ENCODE peak calls at places on chromosome 5, in ten cellular contexts. W is A549; Y is SK-N-DZ; M is activated T-helper 9 cell treated with anti-CD3 and anti-CD28 coated beads, Interleukin-2, amount 50 U/mL, for 16 hours; X is GM23248; P is AG08396; O is EH; S is mucosa of descending colon; I is cardiac fibroblast; N is BJ. T is an unnamed sample.

GRCh38 chr5:1246711-1247431 is 21.7 kb downstream of the SLC6A18 start:
- DNase-seq in O (peak), M (no peak), Y (no peak), S (peak), N (no peak), W (peak), I (peak), P (peak), X (peak), T (no peak)

GRCh38 chr5:36168737-36169136 is 16.8 kb downstream of the SKP2 start:
- DNase-seq in M (no peak), S (no peak), W (no peak), X (no peak), P (no peak), N (no peak), I (no peak), Y (no peak), O (no peak), T (no peak)

GRCh38 chr5:159186319-159186718 is 23.0 kb downstream of the RNF145 start:
- DNase-seq in S (no peak), O (no peak), P (no peak), X (no peak), W (peak), N (no peak), Y (no peak), I (no peak), M (no peak), T (no peak)

GRCh38 chr5:164202338-164202737 is 696.9 kb downstream of the MAT2B start:
- DNase-seq in M (no peak), S (no peak), P (no peak), W (no peak), O (no peak), I (peak), X (no peak), Y (no peak), N (no peak), T (no peak)

GRCh38 chr5:55570026-55570425 is 35.3 kb upstream of the PLPP1 start:
- DNase-seq in O (peak), W (no peak), N (peak), I (no peak), X (peak), S (no peak), Y (no peak), M (no peak), P (peak), T (no peak)

GRCh38 chr5:180126716-180127681 is 55.4 kb upstream of the RNF130 start:
- DNase-seq in W (peak), Y (no peak), I (peak), X (peak), S (peak), N (no peak), P (peak), O (peak), M (no peak), T (no peak)

GRCh38 chr5:56588125-56588516 is 227.2 kb upstream of the MAP3K1 start:
- DNase-seq in S (no peak), P (no peak), X (no peak), O (no peak), N (no peak), M (no peak), Y (no peak), I (no peak), W (no peak), T (no peak)

GRCh38 chr5:160036243-160036642 is 27.3 kb downstream of the TTC1 start:
- DNase-seq in S (no peak), Y (no peak), P (no peak), N (no peak), W (no peak), X (no peak), I (no peak), O (no peak), M (no peak), T (no peak)

GRCh38 chr5:55927861-55928655 is 66.7 kb downstream of the IL6ST start:
- DNase-seq in M (no peak), W (no peak), Y (no peak), N (no peak), S (no peak), I (no peak), P (no peak), O (no peak), X (no peak), T (no peak)

GRCh38 chr5:173778152-173778782 is 109.9 kb upstream of the CPEB4 start:
- DNase-seq in Y (peak), M (no peak), S (no peak), I (no peak), W (no peak), X (no peak), N (no peak), O (no peak), P (no peak), T (peak)

GRCh38 chr5:133316346-133317343 is 264.8 kb downstream of the HSPA4 start:
- DNase-seq in P (no peak), I (peak), M (no peak), O (peak), S (peak), N (no peak), W (peak), Y (no peak), X (no peak), T (no peak)

GRCh38 chr5:176543428-176544182 is 5.5 kb upstream of the CDHR2 start:
- DNase-seq in Y (peak), P (peak), X (peak), S (peak), I (peak), O (peak), W (peak), N (no peak), M (peak), T (peak)

GRCh38 chr5:8057764-8058163 is 188.8 kb downstream of the MTRR start:
- DNase-seq in I (peak), N (no peak), P (no peak), O (peak), X (peak), W (no peak), Y (no peak), M (no peak), S (no peak), T (no peak)

GRCh38 chr5:118968925-118969375 is 19.4 kb downstream of the DTWD2 start:
- DNase-seq in X (peak), W (no peak), S (no peak), M (no peak), O (no peak), Y (no peak), N (no peak), I (peak), P (peak), T (no peak)

GRCh38 chr5:177505075-177505474 is 4.6 kb downstream of the DOK3 start:
- DNase-seq in M (no peak), I (no peak), O (no peak), Y (no peak), P (no peak), N (no peak), X (no peak), S (no peak), W (no peak), T (no peak)

GRCh38 chr5:100505984-100506670 is 29.0 kb upstream of the FAM174A start:
- DNase-seq in N (peak), I (peak), O (peak), P (peak), Y (no peak), X (peak), S (peak), W (peak), M (no peak), T (no peak)

GRCh38 chr5:134145779-134146581 is 30.8 kb downstream of the SKP1 start:
- DNase-seq in W (peak), I (peak), S (peak), M (peak), X (peak), N (no peak), O (peak), P (peak), Y (peak), T (peak)

GRCh38 chr5:18553269-18553668 is 919.0 kb downstream of the TAF11L14 start:
- DNase-seq in P (no peak), S (no peak), I (no peak), O (no peak), W (peak), X (peak), M (no peak), N (no peak), Y (no peak), T (no peak)

GRCh38 chr5:21181726-21182125 is 1193.7 kb upstream of the CDH18 start:
- DNase-seq in P (no peak), N (no peak), S (no peak), W (no peak), Y (no peak), O (no peak), X (no peak), M (no peak), I (no peak), T (no peak)

GRCh38 chr5:116650544-116650943 is 75.9 kb upstream of the SEMA6A start:
- DNase-seq in S (no peak), W (no peak), N (no peak), X (no peak), P (no peak), M (no peak), I (no peak), O (no peak), Y (no peak), T (no peak)

GRCh38 chr5:443239-444151 is 519 bp downstream of the EXOC3 start:
- DNase-seq in P (peak), X (no peak), W (peak), O (no peak), S (peak), M (no peak), I (no peak), Y (no peak), N (no peak), T (no peak)

GRCh38 chr5:125595095-125595494 is 828.1 kb upstream of the GRAMD2B start:
- DNase-seq in S (peak), M (no peak), W (no peak), P (peak), I (peak), X (peak), N (no peak), O (no peak), Y (no peak), T (no peak)

GRCh38 chr5:134464988-134465855 is 53.5 kb upstream of the CDKN2AIPNL start:
- DNase-seq in N (no peak), S (no peak), I (no peak), O (no peak), Y (no peak), W (no peak), P (no peak), M (no peak), X (no peak), T (no peak)

GRCh38 chr5:178376906-178377582 is 144.4 kb upstream of the PHYKPL start:
- DNase-seq in O (no peak), X (no peak), S (no peak), Y (no peak), W (no peak), P (no peak), I (no peak), M (no peak), N (no peak), T (no peak)

GRCh38 chr5:143352691-143353090 is 50.8 kb downstream of the NR3C1 start:
- DNase-seq in I (no peak), N (no peak), W (no peak), S (no peak), P (no peak), Y (no peak), X (no peak), M (no peak), O (no peak), T (no peak)

GRCh38 chr5:50415912-50416311 is 25.2 kb downstream of the EMB start:
- DNase-seq in I (no peak), W (no peak), O (no peak), S (no peak), X (no peak), P (no peak), Y (no peak), M (no peak), N (no peak), T (no peak)

GRCh38 chr5:158737536-158738027 is 362.1 kb downstream of the EBF1 start:
- DNase-seq in I (no peak), S (no peak), O (no peak), N (no peak), W (no peak), M (no peak), P (no peak), X (no peak), Y (no peak), T (no peak)

GRCh38 chr5:80481019-80481893 is 6.6 kb upstream of the FAM151B start:
- DNase-seq in I (peak), S (peak), P (peak), M (no peak), N (no peak), W (peak), X (peak), Y (peak), O (peak), T (no peak)

GRCh38 chr5:95822038-95822407 is 503 bp downstream of the GLRX start:
- DNase-seq in I (peak), S (peak), X (peak), Y (peak), P (peak), N (no peak), M (no peak), W (peak), O (peak), T (peak)

GRCh38 chr5:93058309-93058708 is 522.7 kb downstream of the NR2F1-AS1 start:
- DNase-seq in X (peak), M (no peak), I (peak), S (no peak), W (no peak), N (peak), O (peak), Y (no peak), P (peak), T (no peak)

GRCh38 chr5:170059221-170059620 is 46.5 kb upstream of the FOXI1 start:
- DNase-seq in X (no peak), I (no peak), S (no peak), W (no peak), M (no peak), O (no peak), P (no peak), Y (no peak), N (no peak), T (no peak)

GRCh38 chr5:75363111-75363510 is 26.1 kb downstream of the HMGCR start:
- DNase-seq in Y (no peak), W (no peak), M (no peak), S (peak), N (no peak), I (no peak), P (no peak), X (no peak), O (no peak), T (no peak)

GRCh38 chr5:74241751-74242140 is 398.8 kb downstream of the ENC1 start:
- DNase-seq in W (no peak), Y (no peak), M (no peak), N (peak), I (no peak), X (peak), S (no peak), P (no peak), O (peak), T (no peak)

GRCh38 chr5:135821061-135821781 is 13.2 kb upstream of the SLC25A48 start:
- DNase-seq in O (no peak), N (no peak), W (no peak), S (no peak), P (no peak), M (no peak), I (no peak), X (peak), Y (no peak), T (no peak)